ENCODE peak calls at places on chromosomes 6 and 20, in seven cellular contexts. A, X, H, F, S, U and T are unnamed samples.
A peak's percentile ranks its signal among the peaks of the same experiment; 100 is the strongest.

GRCh38 chr20:63556873-63557478 is 3.0 kb downstream of the FNDC11 start:
- DNase-seq in H (no peak), X (no peak), S (no peak), U (no peak), A (no peak), F (no peak), T (no peak)

GRCh38 chr6:37820713-37821069 is 1.2 kb downstream of the ZFAND3 start:
- DNase-seq in H (no peak), F (no peak), A (no peak), S (no peak), X (no peak), U (no peak), T (no peak)

GRCh38 chr20:47351643-47352331 is 4.7 kb downstream of the ZMYND8 start:
- DNase-seq in S (no peak), X (no peak), A (no peak), U (no peak), F (no peak), H (no peak), T (no peak)

GRCh38 chr20:6381887-6382286 is 259.1 kb upstream of the FERMT1 start:
- DNase-seq in A (no peak), X (no peak), S (peak; percentile 11), U (no peak), H (peak; percentile 44), F (no peak), T (no peak)

GRCh38 chr20:47124235-47124717 is 229.6 kb downstream of the EYA2 start:
- DNase-seq in F (no peak), A (no peak), X (no peak), S (peak; percentile 40), H (no peak), U (no peak), T (no peak)

GRCh38 chr20:46348972-46349741 is 40.9 kb upstream of the CDH22 start:
- DNase-seq in S (no peak), H (peak; percentile 31), A (peak; percentile 57), X (peak; percentile 66), F (peak; percentile 68), U (no peak), T (peak; percentile 57)

GRCh38 chr6:45075246-45075645 is 252.9 kb upstream of the RUNX2 start:
- DNase-seq in X (no peak), A (no peak), F (no peak), S (peak; percentile 99), H (peak; percentile 94), U (no peak), T (no peak)

GRCh38 chr6:165573671-165574070 is 89.4 kb downstream of the PDE10A start:
- DNase-seq in H (peak; percentile 92), U (no peak), F (peak; percentile 79), X (peak; percentile 69), A (no peak), S (peak; percentile 61), T (peak; percentile 52)

GRCh38 chr6:129345890-129346289 is 364.1 kb downstream of the ARHGAP18 start:
- DNase-seq in H (peak; percentile 91), S (peak; percentile 85), F (no peak), X (no peak), A (no peak), U (no peak), T (no peak)

GRCh38 chr6:121382467-121383121 is 48.3 kb upstream of the TBC1D32 start:
- DNase-seq in U (no peak), A (no peak), S (no peak), H (no peak), F (no peak), X (no peak), T (no peak)

GRCh38 chr20:45470262-45470931 is 844 bp downstream of the WFDC2 start:
- DNase-seq in S (no peak), A (peak; percentile 54), F (peak; percentile 46), X (peak; percentile 56), H (no peak), U (peak; percentile 74), T (no peak)

GRCh38 chr20:7908905-7909304 is 31.4 kb downstream of the HAO1 start:
- DNase-seq in F (no peak), S (no peak), U (no peak), A (no peak), X (no peak), H (no peak), T (no peak)

GRCh38 chr6:6725120-6725833 is 136.8 kb downstream of the LY86 start:
- DNase-seq in A (no peak), H (no peak), U (no peak), S (no peak), X (no peak), F (no peak), T (no peak)

GRCh38 chr20:8388146-8388545 is 256.1 kb downstream of the PLCB1 start:
- DNase-seq in F (no peak), S (peak; percentile 67), H (peak; percentile 73), X (no peak), U (no peak), A (no peak), T (no peak)

GRCh38 chr6:21710908-21711627 is 117.5 kb downstream of the SOX4 start:
- DNase-seq in X (no peak), U (no peak), A (no peak), S (no peak), F (no peak), H (no peak), T (no peak)

GRCh38 chr20:5147193-5147592 is 20.4 kb downstream of the CDS2 start:
- DNase-seq in U (no peak), S (no peak), H (no peak), X (no peak), A (no peak), F (no peak), T (no peak)

GRCh38 chr20:5148581-5148980 is 21.8 kb downstream of the CDS2 start:
- DNase-seq in F (no peak), H (no peak), U (no peak), S (no peak), X (no peak), A (no peak), T (no peak)

GRCh38 chr20:5143856-5144255 is 17.0 kb downstream of the CDS2 start:
- DNase-seq in A (no peak), X (no peak), U (no peak), F (no peak), H (no peak), S (no peak), T (no peak)

GRCh38 chr20:5146302-5146653 is 19.5 kb downstream of the CDS2 start:
- DNase-seq in U (no peak), X (no peak), H (no peak), A (no peak), F (no peak), S (no peak), T (no peak)

DNA sequence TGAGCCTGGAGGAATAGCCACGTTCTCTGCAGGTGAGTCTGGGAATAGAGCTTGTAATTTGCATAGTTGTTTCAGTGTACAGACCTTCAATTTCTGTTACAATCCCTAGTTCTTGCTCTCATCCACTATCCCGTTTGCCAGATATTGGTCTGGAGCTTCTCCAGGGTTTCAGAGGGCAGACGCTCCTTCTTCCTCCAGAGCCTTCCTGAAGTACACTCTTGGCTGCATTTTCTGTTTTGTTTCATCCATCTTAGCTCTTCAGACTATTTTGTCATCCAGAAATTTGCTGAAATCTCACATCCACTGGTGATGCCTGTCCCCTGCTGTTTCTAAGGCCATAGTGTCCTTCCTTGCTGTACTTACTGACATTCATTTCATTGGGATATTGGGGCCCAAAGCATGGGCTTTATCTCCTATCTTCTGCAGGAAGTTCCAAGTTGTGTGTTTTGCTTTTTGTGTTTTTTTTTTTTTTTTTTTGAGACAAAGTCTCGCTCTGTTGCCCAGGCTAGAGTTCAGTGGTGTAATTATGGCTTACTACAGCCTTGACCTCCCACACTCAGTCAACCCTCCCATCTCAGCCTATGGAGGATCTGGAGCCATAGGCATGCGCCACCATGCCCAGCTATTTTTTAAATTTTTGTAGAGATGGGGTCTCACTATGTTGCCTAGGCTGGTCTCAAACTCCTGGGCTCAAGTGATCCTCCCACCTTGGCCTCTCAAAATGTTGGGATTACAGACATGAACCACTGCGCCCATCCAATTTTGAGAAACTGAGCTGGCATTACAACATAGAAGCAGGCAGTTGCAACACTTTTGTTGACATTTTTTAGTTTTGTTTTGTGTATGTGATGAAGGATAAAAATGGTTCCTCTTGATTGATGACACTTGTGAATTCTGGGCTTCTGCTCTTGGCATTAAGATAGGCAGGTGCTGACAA is 18.8 kb downstream of the CDS2 start:
- DNase-seq in X (no peak), S (no peak), U (no peak), H (no peak), A (no peak), F (no peak), T (no peak)
- H3K4me1 ChIP-seq in X (peaks cover 30% of the 10 kb centered on the region), S (peaks cover 3% of the 10 kb centered on the region), U (no peaks in the 10 kb centered on the region), H (peaks cover 8% of the 10 kb centered on the region), A (no peaks in the 10 kb centered on the region), F (no peaks in the 10 kb centered on the region), T (peaks cover 100% of the 10 kb centered on the region)

GRCh38 chr6:155708100-155708499 is 252.5 kb upstream of the NOX3 start:
- DNase-seq in X (no peak), S (no peak), F (no peak), A (no peak), U (no peak), H (no peak), T (no peak)
- TF ChIP-seq CTCF in X (no peak), S (no peak), F (no peak), A (no peak), U (no peak), H (no peak), T (no peak)

DNA sequence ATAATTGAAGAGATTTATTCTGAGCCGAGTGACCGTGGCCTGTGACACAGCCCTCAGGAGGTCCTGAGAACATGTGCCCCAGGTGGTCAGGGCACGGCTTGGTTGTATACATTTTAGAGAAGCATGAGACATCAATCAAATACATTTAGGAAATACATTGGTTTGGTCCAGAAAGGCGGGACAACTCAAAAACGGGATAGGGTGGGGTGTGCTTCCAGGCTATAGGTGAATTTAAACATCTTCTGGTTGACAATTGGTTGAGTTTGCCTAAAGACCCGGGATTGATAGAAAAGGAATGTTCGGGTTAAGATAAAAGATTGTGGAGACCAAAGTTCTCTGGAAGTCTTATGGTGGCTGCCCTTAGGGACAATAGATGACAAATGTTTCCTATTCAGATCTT is 34.2 kb downstream of the ZNF133 start:
- DNase-seq in S (no peak), U (no peak), F (no peak), A (no peak), X (no peak), H (no peak), T (no peak)
- H3K4me3 ChIP-seq in S (no peak overlapping the region), U (no peak overlapping the region), F (no peak overlapping the region), A (no peak overlapping the region), X (no peak overlapping the region), H (no peak overlapping the region), T (no peak overlapping the region)

GRCh38 chr6:71368284-71368683 is 79.7 kb downstream of the OGFRL1 start:
- DNase-seq in A (no peak), U (no peak), X (no peak), S (no peak), H (no peak), F (no peak), T (no peak)

GRCh38 chr6:71367763-71368162 is 79.2 kb downstream of the OGFRL1 start:
- DNase-seq in F (no peak), X (no peak), S (no peak), H (peak; percentile 17), A (no peak), U (no peak), T (no peak)

DNA sequence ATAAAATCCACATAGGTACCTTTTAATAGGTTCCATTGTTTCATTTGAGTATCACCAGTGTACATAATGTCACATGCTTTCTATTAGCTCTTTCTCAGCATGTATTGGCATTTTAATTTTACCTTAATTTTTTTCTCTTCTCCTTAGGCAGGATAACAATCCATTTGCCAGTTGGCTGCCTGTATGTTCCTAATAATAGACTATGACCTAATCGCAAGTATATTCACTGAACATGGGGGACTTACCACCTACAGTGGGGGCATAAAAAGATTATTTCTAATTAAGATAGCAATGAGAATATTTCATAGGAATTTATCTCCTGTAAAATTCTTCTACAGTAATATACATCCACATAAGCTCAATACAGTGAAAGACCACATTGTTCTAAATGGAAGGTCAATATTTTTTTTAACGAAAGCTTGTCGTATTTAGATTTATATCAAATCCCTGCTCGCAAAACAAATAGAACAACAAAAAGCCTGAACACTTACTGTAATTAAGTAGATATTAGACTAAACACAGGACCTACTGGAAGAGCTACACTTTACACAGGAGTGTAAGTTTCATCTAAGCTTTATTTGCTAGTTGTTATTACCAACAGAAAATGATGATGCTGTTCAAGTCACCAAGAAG is 76.4 kb downstream of the OGFRL1 start:
- DNase-seq in H (peak; percentile 20), S (peak; percentile 23), F (no peak), A (no peak), U (no peak), X (no peak), T (no peak)
- H3K4me1 ChIP-seq in H (peaks cover 12% of the 10 kb centered on the region), S (peaks cover 4% of the 10 kb centered on the region), F (no peaks in the 10 kb centered on the region), A (no peaks in the 10 kb centered on the region), U (no peaks in the 10 kb centered on the region), X (no peaks in the 10 kb centered on the region), T (peaks cover 44% of the 10 kb centered on the region)